ENCODE peak calls at places on chromosomes 16 and 17, in four cellular contexts. V, X, M and A are unnamed samples. For H3K4me1, the result is how much of the 10 kb centered on the place peaks cover.

GRCh38 chr17:37382056-37382455 is 6.3 kb downstream of the C17orf78 start:
- DNase-seq in V (no peak), X (no peak), M (no peak), A (no peak)

GRCh38 chr17:77865716-77866115 is 92.8 kb upstream of the TNRC6C start:
- DNase-seq in V (no peak), X (no peak), M (no peak), A (no peak)

GRCh38 chr17:45201457-45201856 is 20.2 kb upstream of the FMNL1 start:
- DNase-seq in V (no peak), X (no peak), M (no peak), A (no peak)

GRCh38 chr17:12034538-12034937 is 13.9 kb downstream of the MAP2K4 start:
- DNase-seq in V (no peak), X (no peak), M (no peak), A (no peak)

GRCh38 chr16:49121636-49122035 is 160.0 kb downstream of the CBLN1 start:
- DNase-seq in V (no peak), X (no peak), M (no peak), A (peak)

GRCh38 chr16:83813818-83814653 is 6.3 kb downstream of the HSBP1 start:
- DNase-seq in V (no peak), X (no peak), M (peak), A (no peak)

GRCh38 chr17:81334419-81334896 is 39.4 kb upstream of the SLC38A10 start:
- DNase-seq in V (no peak), X (no peak), M (no peak), A (no peak)

GRCh38 chr16:29784157-29784556 is 6.1 kb downstream of the ZG16 start:
- DNase-seq in V (no peak), X (no peak), M (no peak), A (no peak)

GRCh38 chr17:5788266-5788900 is 204.1 kb upstream of the NLRP1 start:
- DNase-seq in V (no peak), X (no peak), M (no peak), A (no peak)

GRCh38 chr16:12255473-12255872 is 278.9 kb downstream of the SNX29 start:
- DNase-seq in V (no peak), X (no peak), M (no peak), A (no peak)

GRCh38 chr17:6163632-6164319 is 93.6 kb downstream of the WSCD1 start:
- DNase-seq in V (no peak), X (no peak), M (no peak), A (no peak)

DNA sequence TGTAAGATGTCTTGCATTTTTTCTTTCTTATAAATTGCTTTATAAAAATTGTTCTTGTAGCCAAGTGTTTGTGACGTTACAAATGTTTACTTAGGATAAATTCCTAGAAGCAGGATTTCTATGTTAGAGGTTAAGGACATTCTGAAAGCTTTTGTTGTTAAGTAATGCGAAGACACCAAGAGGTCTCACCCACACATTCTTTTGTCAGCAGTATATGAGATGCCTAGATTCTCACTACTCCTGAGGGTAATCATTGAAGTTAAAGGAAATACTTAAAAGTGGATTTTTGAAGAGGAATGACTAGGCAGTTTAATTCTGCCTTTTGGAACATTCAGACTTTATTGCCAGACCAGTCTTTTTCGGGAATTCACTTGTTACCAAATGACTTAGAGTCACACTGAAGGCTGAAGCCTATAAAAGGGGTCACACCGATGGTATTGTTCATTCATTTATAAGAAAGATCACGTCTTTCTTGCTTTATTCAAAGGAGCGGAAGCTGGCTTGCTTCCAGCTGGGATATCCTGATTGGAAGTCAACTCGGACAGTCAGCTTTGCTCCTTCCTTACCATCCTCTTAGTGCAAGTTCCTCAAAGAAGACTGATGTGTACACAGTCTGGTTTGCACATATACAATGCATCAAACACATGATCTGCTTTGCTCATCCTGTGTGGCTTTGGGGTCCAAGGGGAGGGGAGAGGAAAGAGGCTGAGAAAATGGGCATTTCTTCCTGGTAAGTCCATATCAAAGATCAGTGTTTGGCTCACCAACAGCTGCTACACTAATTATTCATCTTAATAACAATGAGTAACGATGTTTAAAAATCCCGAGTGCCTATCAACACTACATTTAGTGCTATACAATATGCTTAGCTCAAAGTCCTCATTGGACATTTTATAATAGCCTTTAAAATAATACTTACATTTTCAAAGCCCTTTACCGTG is 160.0 kb downstream of the MAP2K6 start:
- DNase-seq in V (no peak), X (peak), M (peak), A (no peak)
- H3K4me1 ChIP-seq in V (under half), X (under half), M (under half), A (under half)

GRCh38 chr16:67185866-67186134 is 2.0 kb upstream of the MATCAP1 start:
- DNase-seq in V (no peak), X (no peak), M (no peak), A (no peak)
- H3K4me1 ChIP-seq in V (under half), X (under half), M (under half), A (under half)

GRCh38 chr16:79865918-79866317 is 265.4 kb upstream of the MAF start:
- DNase-seq in V (no peak), X (no peak), M (no peak), A (no peak)

GRCh38 chr16:79864781-79865391 is 264.3 kb upstream of the MAF start:
- DNase-seq in V (no peak), X (no peak), M (no peak), A (no peak)

GRCh38 chr16:79864032-79864780 is 263.7 kb upstream of the MAF start:
- DNase-seq in V (no peak), X (no peak), M (no peak), A (no peak)

GRCh38 chr16:79862601-79863000 is 262.1 kb upstream of the MAF start:
- DNase-seq in V (no peak), X (no peak), M (no peak), A (no peak)

DNA sequence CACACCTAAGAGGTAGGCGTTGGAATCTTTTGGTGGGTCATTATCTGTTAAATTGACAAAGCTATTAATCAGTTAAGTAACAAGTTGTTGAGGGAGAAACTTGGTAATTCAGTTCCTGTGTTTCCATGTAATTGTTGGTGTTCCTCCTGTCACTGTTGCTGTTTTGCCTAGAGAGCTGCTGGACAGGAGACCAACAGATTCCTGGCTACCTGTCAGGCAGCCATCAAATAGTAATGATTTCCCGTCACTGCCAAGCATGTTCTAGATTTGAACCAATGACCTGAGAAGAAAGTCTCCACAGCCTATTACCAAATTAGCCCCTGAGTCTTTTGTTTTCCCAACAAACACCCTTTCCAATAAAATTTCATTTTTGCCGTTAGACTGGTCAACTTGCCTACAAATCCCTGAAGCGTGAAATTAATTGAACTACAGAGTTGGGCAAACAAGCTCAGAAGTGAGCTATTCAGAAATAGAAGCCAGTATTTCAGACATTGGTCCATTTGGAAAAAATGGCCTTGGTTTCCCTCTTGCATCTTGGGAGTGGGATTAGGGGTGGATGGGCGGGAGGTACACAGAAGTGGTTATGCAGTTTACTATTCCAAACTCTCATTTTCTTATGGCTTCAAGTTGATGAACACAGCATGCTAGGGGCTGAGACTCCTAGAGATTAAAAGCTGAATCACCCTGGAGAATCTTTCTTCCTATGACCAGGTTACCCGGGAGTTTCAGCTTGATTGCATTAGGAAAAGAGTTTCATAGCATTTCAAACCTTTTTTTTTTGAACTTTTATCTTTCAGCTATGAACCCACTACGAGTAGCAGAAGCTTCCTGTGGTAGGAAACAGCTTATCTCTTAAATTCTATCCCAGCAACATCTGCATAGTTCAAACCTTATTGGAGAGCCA is 262.8 kb upstream of the MAF start:
- DNase-seq in V (no peak), X (no peak), M (no peak), A (no peak)
- H3K4me1 ChIP-seq in V (under half), X (under half), M (under half), A (under half)

DNA sequence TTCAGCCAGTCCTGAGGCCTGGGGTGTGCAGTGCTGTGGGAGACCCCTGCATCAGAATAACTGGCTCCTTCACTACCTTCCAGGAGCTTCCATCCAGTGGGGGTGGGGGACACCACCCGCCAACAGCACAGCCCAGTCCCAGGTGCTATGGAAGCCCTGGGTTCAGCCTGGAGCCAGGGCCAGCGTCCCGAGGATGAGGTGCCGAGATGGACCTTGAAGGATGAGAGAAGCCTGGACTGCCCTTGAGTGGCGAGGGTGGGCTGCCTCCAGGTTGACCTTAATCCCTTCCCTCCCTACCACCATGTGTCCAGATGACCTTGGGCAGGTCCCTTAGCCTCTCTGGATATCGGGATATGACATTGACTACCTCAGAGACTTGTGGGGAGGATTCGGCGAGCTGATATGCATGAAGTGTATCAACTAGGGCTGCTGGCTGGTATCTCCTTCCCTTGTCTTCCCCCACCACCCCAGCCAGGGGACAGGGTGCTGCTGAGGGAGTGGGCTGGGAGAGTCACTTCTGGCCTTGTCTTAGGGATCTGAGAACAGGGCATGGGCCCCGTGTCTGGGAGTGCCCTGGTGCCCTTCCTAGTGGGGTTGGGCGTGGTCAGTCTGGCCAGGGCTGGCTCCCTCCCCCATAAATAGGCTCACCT is 14.2 kb upstream of the LASP1NB start:
- DNase-seq in V (no peak), X (no peak), M (no peak), A (no peak)
- H3K4me1 ChIP-seq in V (under half), X (under half), M (under half), A (under half)

GRCh38 chr17:75096082-75096625 is 8.4 kb downstream of the SLC16A5 start:
- DNase-seq in V (no peak), X (peak), M (peak), A (peak)
- H3K4me1 ChIP-seq in V (under half), X (under half), M (under half), A (under half)

DNA sequence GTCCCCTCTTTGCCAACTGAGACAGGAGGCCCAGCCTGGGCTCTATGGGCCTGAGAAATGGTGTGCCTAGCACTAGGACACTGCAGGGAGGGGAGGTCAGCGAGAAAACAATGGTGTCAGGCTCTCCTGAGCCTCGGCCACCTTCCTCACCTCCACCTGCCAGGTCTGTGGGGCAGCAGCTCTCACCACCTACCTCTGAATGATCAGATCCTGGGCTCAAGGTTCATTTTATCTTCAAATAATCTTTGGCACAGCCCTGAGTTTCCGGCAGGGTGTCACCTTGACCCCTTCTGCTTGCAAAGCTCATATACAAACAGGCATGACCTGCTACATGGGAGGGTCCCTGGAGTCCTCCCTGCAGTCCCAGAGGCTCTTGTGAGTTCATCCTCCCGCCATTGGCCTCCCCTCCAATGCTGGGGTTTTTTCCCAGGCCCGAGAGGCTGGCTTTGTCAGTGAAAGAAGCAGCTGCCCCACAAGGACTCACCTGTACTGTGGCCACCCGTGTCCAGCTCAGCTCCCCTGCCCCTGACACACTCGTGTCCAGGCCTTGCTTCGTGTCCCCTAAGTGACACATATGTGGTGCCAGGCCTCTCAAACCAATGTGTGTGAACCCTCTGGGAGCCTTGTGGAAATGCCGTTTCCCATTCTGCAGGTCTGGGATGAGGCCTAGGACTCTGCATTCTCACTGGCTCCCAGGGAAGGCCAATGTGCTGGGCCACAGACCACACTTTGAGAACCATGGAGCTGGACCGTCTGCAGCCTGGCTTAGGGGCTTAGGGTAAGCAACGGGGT is 176.8 kb upstream of the CIBAR2 start:
- DNase-seq in V (no peak), X (peak), M (no peak), A (no peak)
- H3K4me1 ChIP-seq in V (under half), X (under half), M (under half), A (under half)

GRCh38 chr17:40590742-40591141 is 25.5 kb upstream of the CCR7 start:
- DNase-seq in V (no peak), X (no peak), M (no peak), A (no peak)
- H3K4me1 ChIP-seq in V (under half), X (under half), M (under half), A (under half)